ENCODE peak calls at places on chromosomes 2 and 18, in four cellular contexts. Y is central memory CD4-positive, alpha-beta T cell; Z is ascending aorta; F is HTR-8/SVneo. N is an unnamed sample.
A peak's percentile ranks its signal among the peaks of the same experiment; 100 is the strongest.

GRCh38 chr2:64524604-64525322 is 635 bp downstream of the AFTPH start:
- DNase-seq in Z (no peak), Y (no peak), F (no peak), N (no peak)

GRCh38 chr2:185689906-185690539 is 48.6 kb upstream of the FSIP2 start:
- DNase-seq in Y (no peak), F (no peak), Z (no peak), N (no peak)

GRCh38 chr18:48230459-48231113 is 178.6 kb downstream of the ZBTB7C start:
- DNase-seq in Z (no peak), F (peak; percentile 55), Y (no peak), N (peak; percentile 1)

GRCh38 chr2:217512259-217512658 is 490.5 kb downstream of the TNS1 start:
- DNase-seq in Z (no peak), Y (no peak), F (no peak), N (no peak)

GRCh38 chr2:60555066-60555793 is 1.8 kb upstream of the BCL11A start:
- DNase-seq in F (peak; percentile 56), Y (peak; percentile 59), Z (no peak), N (no peak)

GRCh38 chr2:124988111-124988510 is 963.0 kb downstream of the CNTNAP5 start:
- DNase-seq in F (no peak), Y (no peak), Z (no peak), N (no peak)

GRCh38 chr18:60668583-60668982 is 296.0 kb upstream of the MC4R start:
- DNase-seq in F (no peak), Y (no peak), Z (no peak), N (no peak)

GRCh38 chr2:187461294-187462261 is 13.5 kb upstream of the CALCRL start:
- DNase-seq in Y (no peak), F (peak; percentile 49), Z (no peak), N (no peak)

GRCh38 chr2:96109931-96110511 is 6.3 kb downstream of the ADRA2B start:
- DNase-seq in Y (no peak), Z (no peak), F (no peak), N (no peak)

GRCh38 chr2:42139141-42139540 is 30.0 kb upstream of the EML4 start:
- DNase-seq in Z (no peak), Y (no peak), F (no peak), N (no peak)

GRCh38 chr2:168137510-168138180 is 109.8 kb downstream of the STK39 start:
- DNase-seq in Z (no peak), F (no peak), Y (no peak), N (no peak)

GRCh38 chr2:105473011-105473410 is 74.2 kb upstream of the FHL2 start:
- DNase-seq in F (no peak), Y (no peak), Z (no peak), N (no peak)

GRCh38 chr2:85763831-85764230 is 10.0 kb downstream of the ATOH8 start:
- DNase-seq in F (no peak), Z (no peak), Y (no peak), N (no peak)

GRCh38 chr2:46535360-46535759 is 56.0 kb downstream of the TMEM247 start:
- DNase-seq in Z (no peak), F (no peak), Y (no peak), N (no peak)

GRCh38 chr2:121417826-121418225 is 112.9 kb upstream of the RNU4ATAC start:
- DNase-seq in Z (no peak), F (no peak), Y (no peak), N (no peak)

GRCh38 chr2:127472268-127472667 is 54.0 kb downstream of the IWS1 start:
- DNase-seq in F (no peak), Z (no peak), Y (no peak), N (no peak)

GRCh38 chr18:55264108-55264507 is 304.8 kb upstream of the CCDC68 start:
- DNase-seq in F (no peak), Y (no peak), Z (no peak), N (no peak)

GRCh38 chr2:64945973-64946736 is 43.0 kb upstream of the SLC1A4 start:
- DNase-seq in F (no peak), Z (peak; percentile 17), Y (peak; percentile 42), N (no peak)

GRCh38 chr2:128607440-128607839 is 288.8 kb upstream of the HS6ST1 start:
- DNase-seq in Y (no peak), F (no peak), Z (no peak), N (no peak)

GRCh38 chr2:16773080-16773713 is 107.6 kb upstream of the CYRIA start:
- DNase-seq in Z (no peak), Y (no peak), F (peak; percentile 10), N (no peak)

GRCh38 chr2:191539068-191539467 is 138.9 kb upstream of the NABP1 start:
- DNase-seq in Y (no peak), F (peak; percentile 32), Z (no peak), N (no peak)

GRCh38 chr2:230097841-230098240 is 29.1 kb upstream of the SLC16A14 start:
- DNase-seq in Z (no peak), F (no peak), Y (no peak), N (no peak)